ENCODE peak calls at places on chromosome 5, in nine cellular contexts. H is heart left ventricle; C is HFFc6; Z is CD8-positive, alpha-beta T cell; W is testis; Y is endodermal cell; K is IMR-90; R is A673; Q is ovary. N is an unnamed sample.

GRCh38 chr5:91443761-91444467 is 60.8 kb upstream of the ARRDC3 start:
- DNase-seq in Z (no peak), C (no peak), W (no peak), R (no peak), H (no peak), K (peak), Y (no peak), Q (no peak), N (no peak)

GRCh38 chr5:98564836-98565235 is 208.6 kb upstream of the RGMB start:
- DNase-seq in K (peak), R (no peak), Q (no peak), H (no peak), Y (no peak), Z (no peak), C (no peak), W (no peak), N (no peak)

GRCh38 chr5:76716456-76717157 is 681 bp downstream of the F2R start:
- DNase-seq in Q (no peak), W (peak), K (no peak), H (peak), Y (peak), C (no peak), R (peak), Z (no peak), N (no peak)

GRCh38 chr5:109630109-109630508 is 59.6 kb upstream of the MAN2A1 start:
- DNase-seq in W (no peak), Y (no peak), Z (no peak), Q (no peak), R (no peak), C (peak), K (no peak), H (no peak), N (no peak)

GRCh38 chr5:146690880-146691355 is 174.9 kb upstream of the GPR151 start:
- DNase-seq in Q (no peak), R (no peak), Y (no peak), C (no peak), K (no peak), Z (no peak), W (no peak), H (no peak), N (no peak)

GRCh38 chr5:40391642-40392041 is 288.1 kb upstream of the PTGER4 start:
- DNase-seq in R (no peak), H (no peak), C (no peak), Z (no peak), Q (no peak), K (no peak), Y (no peak), W (no peak), N (no peak)

GRCh38 chr5:74231697-74232096 is 408.8 kb downstream of the ENC1 start:
- DNase-seq in Z (no peak), Q (no peak), W (no peak), H (no peak), K (no peak), C (no peak), R (no peak), Y (no peak), N (no peak)

GRCh38 chr5:96050273-96050880 is 88.7 kb upstream of the ELL2 start:
- DNase-seq in R (peak), Y (no peak), Q (no peak), W (no peak), H (no peak), K (no peak), C (no peak), Z (no peak), N (no peak)

GRCh38 chr5:142982821-142983200 is 212.6 kb downstream of the ARHGAP26 start:
- DNase-seq in Z (no peak), Y (peak), K (no peak), H (no peak), W (no peak), C (no peak), R (no peak), Q (no peak), N (no peak)
- TF ChIP-seq CTCF in Z (no peak), Y (peak), K (no peak), H (peak), W (no peak), C (peak), R (no peak), Q (no peak), N (no peak)

GRCh38 chr5:159890141-159890540 is 26.1 kb upstream of the ADRA1B start:
- DNase-seq in K (no peak), R (no peak), Z (no peak), C (no peak), Y (no peak), H (no peak), Q (no peak), W (no peak), N (no peak)

GRCh38 chr5:159893020-159893695 is 23.1 kb upstream of the ADRA1B start:
- DNase-seq in Y (no peak), H (no peak), W (no peak), Z (no peak), Q (no peak), R (no peak), C (no peak), K (no peak), N (no peak)

GRCh38 chr5:159887050-159887449 is 29.2 kb upstream of the ADRA1B start:
- DNase-seq in K (peak), H (no peak), Z (no peak), R (no peak), C (no peak), W (no peak), Q (no peak), Y (no peak), N (no peak)

GRCh38 chr5:159894149-159894720 is 22.0 kb upstream of the ADRA1B start:
- DNase-seq in Y (no peak), R (no peak), Q (no peak), Z (no peak), K (peak), C (no peak), W (no peak), H (no peak), N (peak)

GRCh38 chr5:159891371-159891770 is 24.9 kb upstream of the ADRA1B start:
- DNase-seq in Y (peak), Z (no peak), H (no peak), R (no peak), Q (no peak), W (no peak), K (no peak), C (no peak), N (no peak)
- TF ChIP-seq CTCF in Y (no peak), Z (no peak), H (no peak), R (no peak), Q (no peak), W (no peak), K (no peak), C (no peak), N (no peak)

GRCh38 chr5:4642525-4642924 is 497.6 kb upstream of the ADAMTS16 start:
- DNase-seq in Y (no peak), C (no peak), R (no peak), Z (no peak), K (no peak), Q (no peak), W (no peak), H (no peak), N (no peak)

GRCh38 chr5:4643960-4644359 is 496.2 kb upstream of the ADAMTS16 start:
- DNase-seq in R (no peak), Q (no peak), K (no peak), C (no peak), H (no peak), Y (no peak), W (peak), Z (no peak), N (no peak)

GRCh38 chr5:4639959-4640358 is 500.2 kb upstream of the ADAMTS16 start:
- DNase-seq in Z (no peak), C (no peak), K (no peak), Q (no peak), Y (no peak), W (no peak), R (no peak), H (no peak), N (no peak)

GRCh38 chr5:4643190-4643589 is 496.9 kb upstream of the ADAMTS16 start:
- DNase-seq in H (no peak), Z (no peak), R (no peak), C (no peak), W (no peak), Q (no peak), Y (no peak), K (no peak), N (no peak)

DNA sequence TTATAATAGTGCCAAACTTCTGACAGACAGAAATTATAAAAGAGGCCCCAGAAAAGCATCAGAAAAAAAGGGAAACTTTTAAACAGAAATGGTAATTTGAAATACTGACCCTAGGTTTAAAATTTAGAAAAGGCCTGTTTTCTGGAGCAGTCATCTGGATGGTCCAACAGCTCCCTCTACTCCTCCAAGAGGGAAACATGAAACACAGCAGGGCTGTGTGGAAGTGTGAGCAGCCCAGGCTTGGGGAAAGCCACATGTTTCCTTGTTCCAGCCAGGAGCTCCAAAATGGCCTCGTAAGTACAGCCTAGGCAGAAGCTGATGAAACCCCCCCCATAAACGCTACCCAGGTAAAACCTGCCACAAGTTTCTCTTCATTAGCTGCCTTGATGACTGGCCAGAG is 499.3 kb upstream of the ADAMTS16 start:
- DNase-seq in H (no peak), Q (no peak), R (no peak), K (no peak), Y (peak), W (peak), C (no peak), Z (no peak), N (no peak)
- TF ChIP-seq CTCF in H (no peak), Q (no peak), R (no peak), K (no peak), Y (peak), W (no peak), C (no peak), Z (no peak), N (no peak)

GRCh38 chr5:153784277-153784676 is 254.4 kb downstream of the FAM114A2 start:
- DNase-seq in R (no peak), K (no peak), Y (no peak), Z (no peak), W (no peak), C (no peak), H (no peak), Q (no peak), N (no peak)

GRCh38 chr5:153781325-153781724 is 257.4 kb downstream of the FAM114A2 start:
- DNase-seq in Q (no peak), W (no peak), K (no peak), R (no peak), C (no peak), H (no peak), Y (peak), Z (no peak), N (no peak)

GRCh38 chr5:153783278-153783677 is 255.4 kb downstream of the FAM114A2 start:
- DNase-seq in H (no peak), Z (no peak), R (no peak), W (no peak), K (no peak), C (no peak), Y (peak), Q (no peak), N (no peak)

GRCh38 chr5:153780876-153781275 is 257.8 kb downstream of the FAM114A2 start:
- DNase-seq in K (no peak), Q (no peak), R (no peak), H (no peak), W (no peak), Y (peak), Z (no peak), C (no peak), N (no peak)

DNA sequence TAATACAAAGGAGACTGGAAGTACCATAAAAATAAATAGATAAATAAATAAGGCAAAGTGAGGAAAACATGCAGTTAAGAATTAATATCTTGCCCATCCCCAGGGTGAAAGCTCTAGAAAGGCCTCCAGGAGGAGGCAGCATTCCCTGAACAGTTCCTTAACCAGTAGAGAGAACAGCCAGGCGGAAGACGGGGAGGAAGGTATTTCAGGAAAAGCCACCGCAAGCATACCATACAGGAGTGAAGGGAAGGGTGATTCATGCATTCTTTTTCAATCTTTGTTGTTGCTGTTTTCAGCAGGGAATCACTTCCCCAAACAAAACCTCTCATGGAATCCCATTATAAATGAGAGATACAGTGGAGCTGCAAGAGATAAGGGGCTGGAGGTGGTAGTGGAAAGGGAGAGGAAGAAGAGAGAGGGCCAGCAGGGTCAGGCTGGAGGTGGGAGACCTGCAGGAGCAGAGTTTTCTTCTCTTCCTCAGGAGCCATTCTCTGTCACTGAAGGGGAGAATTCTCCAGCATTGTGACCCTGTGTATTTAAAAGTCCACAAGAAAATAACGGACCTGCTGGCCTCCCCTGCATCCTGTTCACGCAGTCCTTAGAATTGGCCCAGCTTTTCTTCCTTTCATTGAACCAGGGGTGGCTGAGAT is 256.0 kb downstream of the FAM114A2 start:
- DNase-seq in Q (no peak), Z (no peak), Y (peak), R (no peak), H (no peak), W (no peak), C (peak), K (peak), N (no peak)
- TF ChIP-seq CTCF in Q (no peak), Z (no peak), Y (peak), R (no peak), H (no peak), W (no peak), C (peak), K (peak), N (no peak)

N was measured in HFF-Myc.